ENCODE peak calls at places on chromosomes 6 and 20, in ten cellular contexts. Z, K, Y, M, B, J, G, H, W and P are unnamed samples.

GRCh38 chr20:49563015-49563980 is 4.6 kb downstream of the PTGIS start:
- DNase-seq in Y (no peak), W (no peak), K (no peak), G (no peak), H (peak), B (no peak), M (no peak), J (no peak), Z (no peak), P (no peak)

GRCh38 chr20:43915209-43916072 is 789 bp downstream of the TOX2 start:
- DNase-seq in B (peak), G (no peak), Y (no peak), H (peak), Z (no peak), W (no peak), M (no peak), J (no peak), K (peak), P (no peak)

GRCh38 chr6:117072781-117073180 is 192.6 kb upstream of the VGLL2 start:
- DNase-seq in Z (no peak), W (no peak), G (no peak), B (no peak), H (no peak), J (no peak), Y (no peak), M (no peak), K (peak), P (no peak)

GRCh38 chr6:72811971-72812421 is 190.1 kb downstream of the KCNQ5 start:
- DNase-seq in B (peak), M (no peak), Z (no peak), Y (no peak), K (peak), G (no peak), H (peak), W (no peak), J (peak), P (no peak)

GRCh38 chr6:127176175-127176574 is 57.7 kb downstream of the RSPO3 start:
- DNase-seq in J (no peak), M (no peak), Y (no peak), G (no peak), H (peak), B (peak), W (no peak), Z (no peak), K (no peak), P (no peak)

GRCh38 chr6:35140991-35141720 is at the start of gene TCP11:
- DNase-seq in W (no peak), J (no peak), H (peak), Z (no peak), Y (no peak), K (peak), M (peak), B (no peak), G (no peak), P (no peak)

GRCh38 chr20:48904566-48905321 is 16.8 kb upstream of the ARFGEF2 start:
- DNase-seq in Y (peak), H (peak), M (peak), W (peak), B (peak), K (peak), Z (no peak), J (peak), G (peak), P (peak)

GRCh38 chr6:42138630-42139619 is 3.5 kb downstream of the C6orf132 start:
- DNase-seq in H (no peak), K (peak), M (peak), G (peak), Z (no peak), J (peak), B (peak), Y (no peak), W (no peak), P (no peak)

GRCh38 chr6:111759836-111760785 is 113.1 kb downstream of the FYN start:
- DNase-seq in B (peak), Y (no peak), G (no peak), K (peak), J (no peak), Z (no peak), M (no peak), H (peak), W (no peak), P (peak)

GRCh38 chr6:154528286-154528915 is 17.9 kb upstream of the CNKSR3 start:
- DNase-seq in B (no peak), J (no peak), Y (no peak), W (no peak), H (no peak), K (no peak), G (no peak), Z (no peak), M (no peak), P (no peak)

GRCh38 chr6:25202505-25202904 is 76.7 kb upstream of the CARMIL1 start:
- DNase-seq in Z (no peak), K (no peak), G (no peak), M (no peak), J (peak), Y (no peak), W (no peak), H (peak), B (peak), P (no peak)

GRCh38 chr6:34284563-34285545 is 36.0 kb upstream of the SMIM29 start:
- DNase-seq in Z (no peak), M (peak), B (peak), G (no peak), J (no peak), Y (no peak), W (no peak), K (no peak), H (peak), P (peak)

GRCh38 chr6:71289039-71289801 is 609 bp downstream of the OGFRL1 start:
- DNase-seq in Y (peak), M (no peak), W (peak), B (peak), Z (no peak), J (peak), K (peak), H (peak), G (peak), P (peak)

GRCh38 chr20:35729836-35730582 is 12.1 kb downstream of the RBM39 start:
- DNase-seq in M (no peak), J (no peak), W (no peak), H (peak), K (no peak), Z (no peak), B (no peak), G (no peak), Y (no peak), P (no peak)

GRCh38 chr20:35731469-35731788 is 10.6 kb downstream of the RBM39 start:
- DNase-seq in Y (no peak), K (no peak), Z (no peak), W (no peak), M (no peak), B (no peak), J (no peak), G (no peak), H (no peak), P (no peak)

GRCh38 chr20:35731862-35732643 is 10.0 kb downstream of the RBM39 start:
- DNase-seq in W (no peak), Z (no peak), B (no peak), M (no peak), K (no peak), J (no peak), H (no peak), G (no peak), Y (no peak), P (no peak)

GRCh38 chr20:35729283-35729807 is 12.7 kb downstream of the RBM39 start:
- DNase-seq in B (no peak), M (no peak), H (no peak), G (no peak), Z (no peak), Y (no peak), J (no peak), W (no peak), K (no peak), P (no peak)

GRCh38 chr20:35730583-35731468 is 11.2 kb downstream of the RBM39 start:
- DNase-seq in Y (no peak), W (no peak), K (no peak), G (no peak), Z (no peak), J (no peak), M (no peak), H (no peak), B (no peak), P (no peak)
- H3K4me3 ChIP-seq in Y (no peak), W (no peak), K (no peak), G (no peak), Z (no peak), J (no peak), M (no peak), H (peak), B (no peak), P (no peak)

DNA sequence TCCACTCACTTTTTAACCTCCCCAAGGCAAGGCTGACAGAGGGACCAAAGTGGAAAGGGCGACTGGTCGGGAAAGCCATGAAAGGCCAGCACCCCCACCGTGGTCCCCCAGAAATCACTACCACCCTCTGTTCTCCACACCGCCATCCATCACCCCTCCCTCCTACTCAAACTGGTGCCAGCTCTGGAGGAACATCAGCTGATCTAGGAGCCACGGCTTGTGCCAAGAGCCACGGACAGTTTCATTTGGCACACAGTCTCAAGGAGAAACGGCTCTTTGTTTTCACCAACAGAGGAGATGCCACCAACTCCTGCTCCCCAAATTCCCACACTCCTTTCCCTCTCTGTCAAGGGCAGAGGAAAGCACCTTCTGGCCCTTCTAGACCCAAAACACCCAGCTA is 26.0 kb downstream of the TBC1D7 start:
- DNase-seq in Y (no peak), H (no peak), W (no peak), Z (no peak), K (no peak), M (no peak), J (no peak), G (no peak), B (no peak), P (no peak)
- H3K4me2 ChIP-seq in Y (no peak), H (no peak), W (no peak), Z (no peak), K (no peak), M (no peak), J (peak), G (no peak), B (peak), P (no peak)

GRCh38 chr20:47459344-47460073 is 42.2 kb upstream of the NCOA3 start:
- DNase-seq in B (no peak), W (no peak), J (no peak), M (no peak), Y (no peak), G (no peak), K (no peak), Z (no peak), H (no peak), P (no peak)
- H2AFZ ChIP-seq in B (no peak), W (no peak), J (no peak), M (no peak), Y (no peak), G (no peak), K (peak), Z (no peak), H (no peak), P (no peak)

GRCh38 chr20:62880147-62880934 is 18.7 kb upstream of the TCFL5 start:
- DNase-seq in B (no peak), Z (no peak), H (no peak), W (no peak), Y (no peak), G (no peak), J (no peak), M (no peak), K (no peak), P (no peak)

GRCh38 chr20:62881662-62882395 is 20.2 kb upstream of the TCFL5 start:
- DNase-seq in H (no peak), J (no peak), M (no peak), G (no peak), K (no peak), Y (no peak), B (no peak), W (no peak), Z (no peak), P (no peak)

GRCh38 chr20:62882426-62882825 is 20.8 kb upstream of the TCFL5 start:
- DNase-seq in K (no peak), H (no peak), M (no peak), W (no peak), Z (no peak), J (no peak), B (no peak), Y (no peak), G (no peak), P (no peak)

GRCh38 chr20:62879275-62880146 is 17.9 kb upstream of the TCFL5 start:
- DNase-seq in M (no peak), B (no peak), Z (no peak), G (no peak), J (no peak), K (peak), H (no peak), W (no peak), Y (no peak), P (no peak)

GRCh38 chr20:62880935-62881661 is 19.5 kb upstream of the TCFL5 start:
- DNase-seq in Z (no peak), K (no peak), M (no peak), Y (no peak), W (no peak), J (no peak), B (no peak), G (no peak), H (no peak), P (no peak)
- H3K4me3 ChIP-seq in Z (no peak), K (no peak), M (no peak), Y (no peak), W (no peak), J (no peak), B (no peak), G (no peak), H (no peak), P (no peak)